ENCODE peak calls at places on chromosome 6, in seven cellular contexts. One of them, this sample, is unnamed.

GRCh38 chr6:44701038-44701636 is 313.6 kb downstream of the CDC5L start:
- DNase-seq in CD8-positive, alpha-beta T cell: no peak
- DNase-seq in heart right ventricle: no peak
- DNase-seq in ovary: no peak
- DNase-seq in OCI-LY7: no peak
- DNase-seq in left ventricle myocardium inferior: no peak
- DNase-seq in transverse colon: no peak
- DNase-seq in this sample: no peak

GRCh38 chr6:87682310-87682709 is 19.7 kb downstream of the AKIRIN2 start:
- DNase-seq in left ventricle myocardium inferior: no peak
- DNase-seq in CD8-positive, alpha-beta T cell: no peak
- DNase-seq in transverse colon: no peak
- DNase-seq in heart right ventricle: no peak
- DNase-seq in ovary: no peak
- DNase-seq in OCI-LY7: no peak
- DNase-seq in this sample: no peak

GRCh38 chr6:3334579-3334978 is 75.8 kb downstream of the PSMG4 start:
- DNase-seq in ovary: peak; percentile 59
- DNase-seq in left ventricle myocardium inferior: no peak
- DNase-seq in OCI-LY7: no peak
- DNase-seq in CD8-positive, alpha-beta T cell: no peak
- DNase-seq in transverse colon: peak; percentile 41
- DNase-seq in heart right ventricle: peak; percentile 32
- DNase-seq in this sample: no peak

GRCh38 chr6:125294925-125295324 is 6.8 kb downstream of the HDDC2 start:
- DNase-seq in heart right ventricle: no peak
- DNase-seq in CD8-positive, alpha-beta T cell: no peak
- DNase-seq in left ventricle myocardium inferior: no peak
- DNase-seq in OCI-LY7: no peak
- DNase-seq in transverse colon: no peak
- DNase-seq in ovary: no peak
- DNase-seq in this sample: no peak

GRCh38 chr6:96015321-96015790 is 418 bp upstream of the FUT9 start:
- DNase-seq in transverse colon: no peak
- DNase-seq in CD8-positive, alpha-beta T cell: no peak
- DNase-seq in ovary: no peak
- DNase-seq in left ventricle myocardium inferior: no peak
- DNase-seq in OCI-LY7: no peak
- DNase-seq in heart right ventricle: no peak
- DNase-seq in this sample: no peak

GRCh38 chr6:33213166-33213988 is 5.1 kb downstream of the RING1 start:
- DNase-seq in transverse colon: no peak
- DNase-seq in CD8-positive, alpha-beta T cell: no peak
- DNase-seq in left ventricle myocardium inferior: no peak
- DNase-seq in heart right ventricle: no peak
- DNase-seq in OCI-LY7: no peak
- DNase-seq in ovary: peak; percentile 73
- DNase-seq in this sample: peak; percentile 68

GRCh38 chr6:143578054-143578453 is 66.5 kb upstream of the FUCA2 start:
- DNase-seq in OCI-LY7: no peak
- DNase-seq in CD8-positive, alpha-beta T cell: no peak
- DNase-seq in left ventricle myocardium inferior: no peak
- DNase-seq in heart right ventricle: no peak
- DNase-seq in ovary: no peak
- DNase-seq in transverse colon: no peak
- DNase-seq in this sample: no peak

GRCh38 chr6:16799279-16800193 is 38.3 kb upstream of the ATXN1 start:
- DNase-seq in ovary: no peak
- DNase-seq in transverse colon: no peak
- DNase-seq in OCI-LY7: no peak
- DNase-seq in left ventricle myocardium inferior: no peak
- DNase-seq in heart right ventricle: no peak
- DNase-seq in CD8-positive, alpha-beta T cell: no peak
- DNase-seq in this sample: no peak

GRCh38 chr6:36954262-36954931 is at the start of gene PI16:
- DNase-seq in left ventricle myocardium inferior: no peak
- DNase-seq in transverse colon: no peak
- DNase-seq in CD8-positive, alpha-beta T cell: no peak
- DNase-seq in ovary: peak; percentile 31
- DNase-seq in OCI-LY7: no peak
- DNase-seq in heart right ventricle: no peak
- DNase-seq in this sample: no peak

GRCh38 chr6:110514818-110515217 is 38.4 kb upstream of the SLC22A16 start:
- DNase-seq in ovary: no peak
- DNase-seq in OCI-LY7: peak; percentile 9
- DNase-seq in transverse colon: no peak
- DNase-seq in CD8-positive, alpha-beta T cell: no peak
- DNase-seq in left ventricle myocardium inferior: no peak
- DNase-seq in heart right ventricle: no peak
- DNase-seq in this sample: no peak

DNA sequence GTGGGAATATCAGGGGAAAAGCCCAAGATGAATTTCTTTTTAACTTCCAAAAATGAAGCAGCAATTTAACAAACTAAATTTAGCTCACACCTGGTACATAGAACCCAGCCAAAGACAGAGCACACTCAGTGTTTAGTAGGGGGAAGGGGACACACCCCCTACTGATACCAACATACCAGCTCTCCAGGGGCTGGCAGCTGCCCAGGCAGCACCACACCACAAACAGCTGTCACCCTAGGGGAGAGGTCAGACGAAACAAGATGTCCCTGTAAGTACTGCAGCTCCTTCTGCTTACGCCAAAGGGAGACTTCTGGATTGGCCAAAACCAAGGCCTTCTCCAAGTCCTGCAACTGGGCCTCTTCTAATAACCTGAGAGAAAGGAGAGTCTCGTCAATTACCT is 26.0 kb downstream of the MDN1 start:
- DNase-seq in heart right ventricle: peak; percentile 66
- DNase-seq in left ventricle myocardium inferior: peak; percentile 70
- DNase-seq in OCI-LY7: no peak
- DNase-seq in CD8-positive, alpha-beta T cell: no peak
- DNase-seq in transverse colon: no peak
- DNase-seq in ovary: no peak
- DNase-seq in this sample: no peak
- H3K36me3 ChIP-seq in heart right ventricle: peaks cover 18% of the 10 kb centered on the region
- H3K36me3 ChIP-seq in left ventricle myocardium inferior: peaks cover 52% of the 10 kb centered on the region
- H3K36me3 ChIP-seq in OCI-LY7: peaks cover 81% of the 10 kb centered on the region
- H3K36me3 ChIP-seq in CD8-positive, alpha-beta T cell: peaks cover 11% of the 10 kb centered on the region
- H3K36me3 ChIP-seq in transverse colon: no peaks in the 10 kb centered on the region
- H3K36me3 ChIP-seq in ovary: no peaks in the 10 kb centered on the region
- H3K36me3 ChIP-seq in this sample: peaks cover 56% of the 10 kb centered on the region

DNA sequence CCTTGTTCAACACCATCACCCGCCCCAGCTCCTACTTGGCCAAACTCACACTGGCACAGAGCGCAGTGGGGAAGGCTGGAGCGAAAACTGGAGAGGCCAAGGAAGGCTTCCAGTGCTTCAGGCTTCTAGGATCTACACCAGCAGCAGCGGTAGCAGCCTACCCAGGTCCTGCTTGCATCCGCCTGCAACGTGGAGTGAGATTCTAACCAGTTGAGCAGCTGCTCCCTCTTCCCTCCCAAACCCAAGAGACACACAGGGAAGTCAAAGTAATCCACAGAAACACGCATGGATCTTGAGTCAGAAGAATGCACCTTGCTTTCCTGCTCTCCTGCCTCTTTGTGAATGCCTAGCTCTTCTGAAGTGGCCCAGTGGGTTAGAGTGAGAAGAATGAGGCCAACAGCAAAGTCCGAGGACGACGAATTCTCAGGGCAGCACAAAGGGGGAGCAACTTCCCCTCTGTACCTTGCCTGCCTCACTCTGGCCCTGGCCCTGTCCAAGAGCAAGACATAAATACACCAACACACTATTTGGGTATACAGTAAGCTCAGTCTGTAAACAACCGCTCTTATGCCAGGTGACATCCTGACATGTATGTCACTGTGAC is 95.9 kb upstream of the FOXQ1 start:
- DNase-seq in transverse colon: no peak
- DNase-seq in left ventricle myocardium inferior: no peak
- DNase-seq in ovary: no peak
- DNase-seq in CD8-positive, alpha-beta T cell: no peak
- DNase-seq in heart right ventricle: no peak
- DNase-seq in OCI-LY7: no peak
- DNase-seq in this sample: no peak
- H3K4me3 ChIP-seq in transverse colon: no peak overlapping the region
- H3K4me3 ChIP-seq in left ventricle myocardium inferior: no peak overlapping the region
- H3K4me3 ChIP-seq in ovary: no peak overlapping the region
- H3K4me3 ChIP-seq in CD8-positive, alpha-beta T cell: no peak overlapping the region
- H3K4me3 ChIP-seq in heart right ventricle: no peak overlapping the region
- H3K4me3 ChIP-seq in OCI-LY7: no peak overlapping the region
- H3K4me3 ChIP-seq in this sample: no peak overlapping the region

GRCh38 chr6:38554700-38555413 is 84.9 kb downstream of the BTBD9 start:
- DNase-seq in CD8-positive, alpha-beta T cell: no peak
- DNase-seq in transverse colon: no peak
- DNase-seq in ovary: no peak
- DNase-seq in heart right ventricle: no peak
- DNase-seq in OCI-LY7: no peak
- DNase-seq in left ventricle myocardium inferior: no peak
- DNase-seq in this sample: no peak
- TF ChIP-seq CTCF in CD8-positive, alpha-beta T cell: no peak
- TF ChIP-seq CTCF in transverse colon: no peak
- TF ChIP-seq CTCF in ovary: no peak
- TF ChIP-seq CTCF in heart right ventricle: no peak
- TF ChIP-seq CTCF in OCI-LY7: no peak
- TF ChIP-seq CTCF in left ventricle myocardium inferior: no peak
- TF ChIP-seq CTCF in this sample: no peak

DNA sequence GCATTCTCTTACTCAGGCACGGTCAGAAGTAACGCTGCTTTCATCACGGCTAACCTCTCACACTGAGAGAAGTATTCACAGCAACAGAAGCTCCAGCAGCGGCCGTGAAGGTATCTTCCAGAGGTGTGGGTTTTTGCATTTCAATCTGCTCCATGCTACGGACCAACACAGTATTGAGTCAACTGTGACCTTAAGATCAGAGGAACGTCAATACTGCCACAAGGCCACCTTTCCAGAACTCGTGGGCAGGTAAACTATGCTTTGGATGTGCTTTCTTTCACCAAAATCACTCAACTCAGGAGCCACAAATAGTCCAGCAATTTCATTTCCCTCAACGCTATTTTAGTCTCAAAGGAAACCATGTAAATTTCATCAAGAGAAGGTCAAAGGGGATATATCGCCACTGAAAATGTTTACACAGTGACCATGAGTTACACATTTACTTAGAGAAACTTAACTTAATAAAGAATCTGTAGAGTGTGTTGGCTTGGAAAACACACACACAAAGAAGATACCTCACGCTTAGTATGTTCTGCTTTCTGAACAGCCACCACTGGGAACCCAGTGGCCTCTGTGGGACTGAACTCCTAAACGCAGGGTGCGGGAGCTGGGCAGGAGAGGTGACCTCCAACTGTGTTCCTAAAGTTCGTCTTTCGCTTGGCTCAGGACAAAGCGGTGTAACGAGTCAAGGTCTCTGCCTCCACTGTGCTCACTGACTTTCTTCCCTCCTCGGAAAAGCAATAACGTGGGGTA is 27.9 kb downstream of the TXNDC5 start:
- DNase-seq in left ventricle myocardium inferior: no peak
- DNase-seq in OCI-LY7: no peak
- DNase-seq in CD8-positive, alpha-beta T cell: no peak
- DNase-seq in transverse colon: no peak
- DNase-seq in ovary: no peak
- DNase-seq in heart right ventricle: no peak
- DNase-seq in this sample: no peak
- H3K36me3 ChIP-seq in left ventricle myocardium inferior: peaks cover 84% of the 10 kb centered on the region
- H3K36me3 ChIP-seq in OCI-LY7: peaks cover 89% of the 10 kb centered on the region
- H3K36me3 ChIP-seq in CD8-positive, alpha-beta T cell: peaks cover 13% of the 10 kb centered on the region
- H3K36me3 ChIP-seq in transverse colon: no peaks in the 10 kb centered on the region
- H3K36me3 ChIP-seq in ovary: peaks cover 2% of the 10 kb centered on the region
- H3K36me3 ChIP-seq in heart right ventricle: peaks cover 69% of the 10 kb centered on the region
- H3K36me3 ChIP-seq in this sample: peaks cover 81% of the 10 kb centered on the region

GRCh38 chr6:156953125-156953477 is 175.9 kb downstream of the ARID1B start:
- DNase-seq in transverse colon: no peak
- DNase-seq in CD8-positive, alpha-beta T cell: no peak
- DNase-seq in ovary: no peak
- DNase-seq in heart right ventricle: no peak
- DNase-seq in OCI-LY7: no peak
- DNase-seq in left ventricle myocardium inferior: no peak
- DNase-seq in this sample: no peak
- H3K4me3 ChIP-seq in transverse colon: no peak overlapping the region
- H3K4me3 ChIP-seq in CD8-positive, alpha-beta T cell: no peak overlapping the region
- H3K4me3 ChIP-seq in ovary: no peak overlapping the region
- H3K4me3 ChIP-seq in heart right ventricle: no peak overlapping the region
- H3K4me3 ChIP-seq in OCI-LY7: no peak overlapping the region
- H3K4me3 ChIP-seq in left ventricle myocardium inferior: peak overlapping the region; percentile 42
- H3K4me3 ChIP-seq in this sample: peak overlapping the region; percentile 1

GRCh38 chr6:6319947-6320811 is at the start of gene F13A1:
- DNase-seq in left ventricle myocardium inferior: peak; percentile 32
- DNase-seq in CD8-positive, alpha-beta T cell: no peak
- DNase-seq in OCI-LY7: peak; percentile 29
- DNase-seq in heart right ventricle: peak; percentile 45
- DNase-seq in ovary: no peak
- DNase-seq in transverse colon: peak; percentile 17
- DNase-seq in this sample: no peak
- TF ChIP-seq CTCF in left ventricle myocardium inferior: no peak
- TF ChIP-seq CTCF in CD8-positive, alpha-beta T cell: no peak
- TF ChIP-seq CTCF in OCI-LY7: no peak
- TF ChIP-seq CTCF in heart right ventricle: no peak
- TF ChIP-seq CTCF in ovary: no peak
- TF ChIP-seq CTCF in transverse colon: no peak
- TF ChIP-seq CTCF in this sample: no peak

DNA sequence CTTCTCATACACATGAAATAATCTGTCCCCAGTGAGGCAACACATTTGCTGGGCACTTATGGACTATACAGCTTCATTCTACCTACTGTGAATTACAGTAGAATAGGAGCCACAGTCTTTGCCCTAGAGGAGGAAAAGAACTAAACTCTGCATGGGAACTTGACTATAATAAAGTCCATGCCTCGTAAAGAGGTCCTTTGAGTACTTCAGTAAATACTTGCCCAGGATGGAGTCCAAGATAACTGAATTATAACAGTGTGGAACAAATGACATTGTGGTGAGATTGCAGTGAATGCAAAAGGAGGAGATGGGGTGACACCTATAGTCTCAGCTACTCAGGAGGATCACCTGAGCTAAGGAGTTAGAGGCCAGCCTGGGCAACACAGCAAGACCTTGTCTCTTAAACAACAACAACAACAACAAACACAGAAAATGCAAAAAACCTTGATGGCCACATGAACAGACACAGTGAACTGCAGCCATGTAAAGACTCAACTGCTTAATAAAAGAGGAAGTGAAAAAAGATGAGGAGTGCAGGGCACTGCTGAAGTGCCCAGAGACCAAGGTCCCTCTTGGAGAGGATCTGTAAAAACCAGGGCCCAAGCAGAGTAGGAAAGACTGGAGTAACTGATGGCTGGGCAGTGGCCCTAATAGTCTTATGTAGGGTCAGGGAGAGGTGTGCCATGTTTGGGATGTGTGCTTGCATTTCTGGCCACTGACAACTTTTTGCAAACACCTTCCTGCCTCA is 3.7 kb downstream of the MRPS18A start:
- DNase-seq in CD8-positive, alpha-beta T cell: no peak
- DNase-seq in ovary: no peak
- DNase-seq in transverse colon: no peak
- DNase-seq in heart right ventricle: no peak
- DNase-seq in OCI-LY7: peak; percentile 63
- DNase-seq in left ventricle myocardium inferior: no peak
- DNase-seq in this sample: no peak
- H3K36me3 ChIP-seq in CD8-positive, alpha-beta T cell: peaks cover 20% of the 10 kb centered on the region
- H3K36me3 ChIP-seq in ovary: no peaks in the 10 kb centered on the region
- H3K36me3 ChIP-seq in transverse colon: no peaks in the 10 kb centered on the region
- H3K36me3 ChIP-seq in heart right ventricle: peaks cover 3% of the 10 kb centered on the region
- H3K36me3 ChIP-seq in OCI-LY7: peaks cover 58% of the 10 kb centered on the region
- H3K36me3 ChIP-seq in left ventricle myocardium inferior: peaks cover 17% of the 10 kb centered on the region
- H3K36me3 ChIP-seq in this sample: peaks cover 30% of the 10 kb centered on the region

This sample was measured in tibial artery.